ENCODE peak calls at places on chromosomes 2 and 18, in four cellular contexts. One of them, this sample, is unnamed.

GRCh38 chr2:155600914-155601760 is 731.4 kb downstream of the NR4A2 start:
- DNase-seq in PC-3: no peak
- DNase-seq in fibroblast of lung: no peak
- DNase-seq in IMR-90: no peak
- DNase-seq in this sample: no peak

GRCh38 chr18:8139127-8139591 is 470.1 kb upstream of the RAB12 start:
- DNase-seq in fibroblast of lung: no peak
- DNase-seq in IMR-90: no peak
- DNase-seq in PC-3: no peak
- DNase-seq in this sample: no peak

GRCh38 chr2:189613077-189613636 is 32.6 kb upstream of the SLC40A1 start:
- DNase-seq in IMR-90: peak; percentile 98
- DNase-seq in PC-3: no peak
- DNase-seq in fibroblast of lung: peak; percentile 93
- DNase-seq in this sample: peak; percentile 87

GRCh38 chr18:68215931-68216330 is 499.0 kb downstream of the TMX3 start:
- DNase-seq in PC-3: peak; percentile 91
- DNase-seq in IMR-90: peak; percentile 45
- DNase-seq in fibroblast of lung: peak; percentile 69
- DNase-seq in this sample: no peak

GRCh38 chr2:8616084-8616419 is 65.8 kb upstream of the ID2 start:
- DNase-seq in PC-3: no peak
- DNase-seq in fibroblast of lung: no peak
- DNase-seq in IMR-90: no peak
- DNase-seq in this sample: no peak

GRCh38 chr2:42886921-42887320 is 94.5 kb upstream of the HAAO start:
- DNase-seq in fibroblast of lung: peak; percentile 71
- DNase-seq in IMR-90: peak; percentile 47
- DNase-seq in PC-3: no peak
- DNase-seq in this sample: no peak

GRCh38 chr2:12293868-12294267 is 422.9 kb upstream of the TRIB2 start:
- DNase-seq in IMR-90: no peak
- DNase-seq in fibroblast of lung: peak; percentile 23
- DNase-seq in PC-3: no peak
- DNase-seq in this sample: no peak

GRCh38 chr2:53969285-53970094 is 1.3 kb downstream of the PSME4 start:
- DNase-seq in PC-3: peak; percentile 92
- DNase-seq in IMR-90: peak; percentile 80
- DNase-seq in fibroblast of lung: peak; percentile 77
- DNase-seq in this sample: no peak

GRCh38 chr2:176885661-176886060 is 326.9 kb upstream of the HNRNPA3 start:
- DNase-seq in IMR-90: no peak
- DNase-seq in fibroblast of lung: no peak
- DNase-seq in PC-3: peak; percentile 28
- DNase-seq in this sample: no peak

GRCh38 chr2:27080603-27080938 is 2.2 kb downstream of the EMILIN1 start:
- DNase-seq in fibroblast of lung: no peak
- DNase-seq in IMR-90: no peak
- DNase-seq in PC-3: no peak
- DNase-seq in this sample: no peak

GRCh38 chr2:40488927-40489677 is 37.2 kb upstream of the SLC8A1 start:
- DNase-seq in IMR-90: peak; percentile 57
- DNase-seq in fibroblast of lung: peak; percentile 27
- DNase-seq in PC-3: no peak
- DNase-seq in this sample: no peak

GRCh38 chr2:127619901-127620705 is 25.9 kb upstream of the GPR17 start:
- DNase-seq in fibroblast of lung: no peak
- DNase-seq in IMR-90: no peak
- DNase-seq in PC-3: peak; percentile 55
- DNase-seq in this sample: no peak

GRCh38 chr18:23935804-23936203 is 78.8 kb upstream of the TTC39C start:
- DNase-seq in fibroblast of lung: no peak
- DNase-seq in PC-3: no peak
- DNase-seq in IMR-90: no peak
- DNase-seq in this sample: no peak

GRCh38 chr2:47506436-47506835 is 103.5 kb downstream of the MSH2 start:
- DNase-seq in PC-3: no peak
- DNase-seq in fibroblast of lung: no peak
- DNase-seq in IMR-90: no peak
- DNase-seq in this sample: no peak

GRCh38 chr18:3611313-3612038 is 161.5 kb downstream of the TGIF1 start:
- DNase-seq in PC-3: no peak
- DNase-seq in IMR-90: peak; percentile 33
- DNase-seq in fibroblast of lung: no peak
- DNase-seq in this sample: no peak

GRCh38 chr18:12236934-12237832 is 17.0 kb upstream of the CIDEA start:
- DNase-seq in PC-3: peak; percentile 76
- DNase-seq in fibroblast of lung: peak; percentile 35
- DNase-seq in IMR-90: peak; percentile 36
- DNase-seq in this sample: no peak

GRCh38 chr2:47048801-47049480 is 106.2 kb downstream of the STPG4 start:
- DNase-seq in fibroblast of lung: no peak
- DNase-seq in IMR-90: no peak
- DNase-seq in PC-3: no peak
- DNase-seq in this sample: no peak

GRCh38 chr2:157185828-157186227 is 71.7 kb upstream of the GALNT5 start:
- DNase-seq in PC-3: peak; percentile 40
- DNase-seq in fibroblast of lung: peak; percentile 33
- DNase-seq in IMR-90: peak; percentile 74
- DNase-seq in this sample: no peak

GRCh38 chr2:1297376-1298159 is 115.7 kb upstream of the TPO start:
- DNase-seq in IMR-90: no peak
- DNase-seq in fibroblast of lung: no peak
- DNase-seq in PC-3: no peak
- DNase-seq in this sample: no peak

GRCh38 chr2:180519276-180519675 is 461.1 kb upstream of the UBE2E3 start:
- DNase-seq in IMR-90: peak; percentile 68
- DNase-seq in fibroblast of lung: peak; percentile 71
- DNase-seq in PC-3: peak; percentile 80
- DNase-seq in this sample: no peak

GRCh38 chr2:105839793-105840192 is 95.1 kb downstream of the NCK2 start:
- DNase-seq in fibroblast of lung: no peak
- DNase-seq in IMR-90: no peak
- DNase-seq in PC-3: no peak
- DNase-seq in this sample: no peak

GRCh38 chr2:105836341-105836740 is 91.6 kb downstream of the NCK2 start:
- DNase-seq in PC-3: no peak
- DNase-seq in fibroblast of lung: no peak
- DNase-seq in IMR-90: no peak
- DNase-seq in this sample: no peak

GRCh38 chr2:105836840-105837692 is 92.4 kb downstream of the NCK2 start:
- DNase-seq in IMR-90: no peak
- DNase-seq in fibroblast of lung: no peak
- DNase-seq in PC-3: no peak
- DNase-seq in this sample: no peak

GRCh38 chr2:105834931-105835330 is 90.2 kb downstream of the NCK2 start:
- DNase-seq in fibroblast of lung: peak; percentile 18
- DNase-seq in PC-3: no peak
- DNase-seq in IMR-90: no peak
- DNase-seq in this sample: no peak
- TF ChIP-seq CTCF in fibroblast of lung: no peak
- TF ChIP-seq CTCF in PC-3: no peak
- TF ChIP-seq CTCF in IMR-90: no peak
- TF ChIP-seq CTCF in this sample: no peak

GRCh38 chr2:239398536-239398935 is 2.3 kb downstream of the HDAC4 start:
- DNase-seq in fibroblast of lung: no peak
- DNase-seq in IMR-90: no peak
- DNase-seq in PC-3: no peak
- DNase-seq in this sample: no peak

GRCh38 chr2:239397856-239398470 is 2.9 kb downstream of the HDAC4 start:
- DNase-seq in PC-3: no peak
- DNase-seq in IMR-90: no peak
- DNase-seq in fibroblast of lung: peak; percentile 26
- DNase-seq in this sample: no peak

GRCh38 chr2:239395524-239395923 is 5.3 kb downstream of the HDAC4 start:
- DNase-seq in IMR-90: no peak
- DNase-seq in PC-3: no peak
- DNase-seq in fibroblast of lung: no peak
- DNase-seq in this sample: no peak

GRCh38 chr2:239394978-239395377 is 5.8 kb downstream of the HDAC4 start:
- DNase-seq in IMR-90: no peak
- DNase-seq in fibroblast of lung: no peak
- DNase-seq in PC-3: no peak
- DNase-seq in this sample: no peak

GRCh38 chr2:239396881-239397681 is 3.7 kb downstream of the HDAC4 start:
- DNase-seq in PC-3: no peak
- DNase-seq in IMR-90: no peak
- DNase-seq in fibroblast of lung: no peak
- DNase-seq in this sample: no peak
- TF ChIP-seq CTCF in PC-3: no peak
- TF ChIP-seq CTCF in IMR-90: no peak
- TF ChIP-seq CTCF in fibroblast of lung: no peak
- TF ChIP-seq CTCF in this sample: no peak

DNA sequence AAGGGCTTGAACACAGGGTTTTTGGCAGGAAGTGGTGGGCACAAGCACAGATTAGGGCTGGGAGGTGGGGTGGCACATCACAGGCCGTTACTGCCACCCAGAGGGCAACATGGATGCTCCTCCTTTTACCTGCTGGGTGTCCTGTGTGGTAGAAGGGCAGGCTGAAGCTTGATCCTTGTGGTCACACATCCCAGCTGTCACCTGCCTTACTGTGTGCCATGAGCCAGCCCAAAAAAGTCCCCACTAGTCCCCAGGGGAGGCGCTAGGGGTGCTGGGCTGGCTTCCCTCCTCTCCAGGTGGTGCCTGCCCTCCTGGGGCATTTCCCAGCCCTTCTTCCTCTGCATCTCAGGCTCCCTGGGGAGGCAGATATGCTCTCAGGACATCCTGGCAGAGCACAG is 50.5 kb upstream of the ALPP start:
- DNase-seq in fibroblast of lung: no peak
- DNase-seq in PC-3: no peak
- DNase-seq in IMR-90: no peak
- DNase-seq in this sample: no peak
- TF ChIP-seq CTCF in fibroblast of lung: no peak
- TF ChIP-seq CTCF in PC-3: peak; percentile 23
- TF ChIP-seq CTCF in IMR-90: no peak
- TF ChIP-seq CTCF in this sample: no peak

GRCh38 chr18:59308201-59309014 is 10.0 kb downstream of the CPLX4 start:
- DNase-seq in IMR-90: peak; percentile 45
- DNase-seq in PC-3: peak; percentile 81
- DNase-seq in fibroblast of lung: peak; percentile 51
- DNase-seq in this sample: peak; percentile 4
- TF ChIP-seq CTCF in IMR-90: peak; percentile 80
- TF ChIP-seq CTCF in PC-3: peak; percentile 87
- TF ChIP-seq CTCF in fibroblast of lung: peak; percentile 80
- TF ChIP-seq CTCF in this sample: peak; percentile 86

DNA sequence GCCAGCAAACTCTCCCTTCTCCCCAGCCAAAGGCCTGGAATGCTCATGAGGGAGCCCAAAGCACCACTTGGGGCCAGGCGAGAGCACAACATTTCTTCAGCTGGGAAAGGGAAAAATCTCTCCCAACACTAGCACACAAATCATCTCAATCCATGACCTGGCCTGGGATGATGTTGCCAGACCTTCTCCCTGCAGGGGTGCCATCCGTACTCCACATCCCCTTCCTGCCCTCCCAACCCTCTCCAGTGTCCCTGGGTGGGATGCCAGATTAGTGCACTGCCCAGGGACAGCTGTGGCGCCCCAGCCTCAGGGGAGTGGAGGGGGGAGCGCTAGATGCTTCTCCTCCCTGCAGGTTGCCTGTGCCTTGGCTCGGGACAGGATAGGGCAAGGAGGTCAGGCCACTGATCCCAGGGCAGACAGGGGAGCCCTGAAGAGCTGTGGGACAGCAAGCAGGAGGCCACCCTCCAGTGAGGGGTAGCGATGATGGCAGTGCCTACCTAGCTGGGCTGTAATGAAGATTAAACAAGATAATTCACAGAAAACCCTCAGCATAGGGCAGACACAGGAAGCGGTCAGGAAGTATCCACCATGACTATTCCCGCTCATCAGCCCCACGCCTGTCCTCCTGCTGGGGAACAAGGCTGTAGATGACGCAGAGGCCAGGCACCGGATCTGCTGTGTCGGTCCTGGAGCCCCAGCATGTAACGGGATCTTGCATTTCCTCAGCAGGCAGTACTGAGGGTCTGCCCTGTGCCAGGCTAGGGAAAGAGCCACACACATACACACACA is 31.1 kb downstream of the SERTAD2 start:
- DNase-seq in IMR-90: no peak
- DNase-seq in fibroblast of lung: no peak
- DNase-seq in PC-3: no peak
- DNase-seq in this sample: no peak
- TF ChIP-seq CTCF in IMR-90: peak; percentile 11
- TF ChIP-seq CTCF in fibroblast of lung: peak; percentile 50
- TF ChIP-seq CTCF in PC-3: no peak
- TF ChIP-seq CTCF in this sample: peak; percentile 56

GRCh38 chr2:95020275-95021014 is 5.1 kb upstream of the MAL start:
- DNase-seq in IMR-90: no peak
- DNase-seq in fibroblast of lung: no peak
- DNase-seq in PC-3: no peak
- DNase-seq in this sample: no peak
- TF ChIP-seq CTCF in IMR-90: no peak
- TF ChIP-seq CTCF in fibroblast of lung: no peak
- TF ChIP-seq CTCF in PC-3: no peak
- TF ChIP-seq CTCF in this sample: no peak

This sample was measured in AG04450.